ENCODE peak calls at places on chromosomes 12 and 14, in six cellular contexts. S is CD8-positive, alpha-beta T cell; U is GM23248; V is iPS DF 6.9; X is adrenal gland; W is psoas muscle. J is an unnamed sample. For H3K4me1, the result is how much of the 10 kb centered on the place peaks cover.

GRCh38 chr12:80580254-80580653 is 127.2 kb upstream of the MYF6 start:
- DNase-seq in S (no peak), U (peak), V (no peak), X (no peak), W (no peak), J (no peak)

GRCh38 chr12:132171968-132172521 is 27.8 kb downstream of the NOC4L start:
- DNase-seq in S (no peak), U (no peak), V (no peak), X (no peak), W (peak), J (no peak)

GRCh38 chr14:91482278-91483023 is 27.7 kb downstream of the PPP4R3A start:
- DNase-seq in S (no peak), U (peak), V (no peak), X (no peak), W (no peak), J (no peak)

GRCh38 chr12:46603776-46604456 is 221.9 kb downstream of the SLC38A4 start:
- DNase-seq in S (no peak), U (no peak), V (no peak), X (no peak), W (no peak), J (no peak)

GRCh38 chr12:53757095-53757770 is 5.5 kb upstream of the CISTR start:
- DNase-seq in S (peak), U (peak), V (peak), X (peak), W (peak), J (peak)

GRCh38 chr14:73713804-73714655 is at the start of gene PNMA1:
- DNase-seq in S (peak), U (peak), V (no peak), X (peak), W (peak), J (peak)

GRCh38 chr12:117441751-117442150 is 80.3 kb upstream of the NOS1 start:
- DNase-seq in S (no peak), U (peak), V (no peak), X (peak), W (peak), J (no peak)

GRCh38 chr12:5081016-5081415 is 37.3 kb downstream of the KCNA5 start:
- DNase-seq in S (no peak), U (no peak), V (no peak), X (no peak), W (peak), J (no peak)

GRCh38 chr14:66680216-66680615 is 172.3 kb downstream of the GPHN start:
- DNase-seq in S (no peak), U (no peak), V (no peak), X (no peak), W (no peak), J (no peak)

GRCh38 chr14:50943261-50943942 is 881 bp downstream of the PYGL start:
- DNase-seq in S (no peak), U (peak), V (no peak), X (peak), W (peak), J (peak)

GRCh38 chr14:94880805-94881204 is 110.9 kb upstream of the GSC start:
- DNase-seq in S (no peak), U (no peak), V (no peak), X (no peak), W (no peak), J (no peak)

GRCh38 chr12:22971771-22972191 is 346.8 kb downstream of the ETNK1 start:
- DNase-seq in S (no peak), U (peak), V (no peak), X (no peak), W (no peak), J (no peak)

GRCh38 chr14:35704793-35705493 is 104.2 kb downstream of the RALGAPA1 start:
- DNase-seq in S (no peak), U (no peak), V (no peak), X (no peak), W (no peak), J (no peak)

GRCh38 chr12:70646850-70647249 is 9.6 kb upstream of the PTPRB start:
- DNase-seq in S (no peak), U (peak), V (no peak), X (no peak), W (no peak), J (no peak)

GRCh38 chr14:71586131-71586893 is 345.9 kb upstream of the RGS6 start:
- DNase-seq in S (no peak), U (peak), V (no peak), X (peak), W (no peak), J (no peak)

GRCh38 chr12:107513636-107514400 is 171.8 kb upstream of the PWP1 start:
- DNase-seq in S (no peak), U (no peak), V (no peak), X (no peak), W (no peak), J (no peak)

GRCh38 chr12:110739488-110739887 is 3.2 kb downstream of the PPP1CC start:
- DNase-seq in S (no peak), U (no peak), V (no peak), X (no peak), W (no peak), J (no peak)
- H3K4me1 ChIP-seq in S (under half), U (half or more), V (under half), X (under half), W (half or more), J (under half)

GRCh38 chr12:56158029-56158925 is at the start of gene MYL6:
- DNase-seq in S (peak), U (peak), V (peak), X (peak), W (peak), J (peak)
- H3K4me1 ChIP-seq in S (under half), U (under half), V (under half), X (under half), W (under half), J (under half)

DNA sequence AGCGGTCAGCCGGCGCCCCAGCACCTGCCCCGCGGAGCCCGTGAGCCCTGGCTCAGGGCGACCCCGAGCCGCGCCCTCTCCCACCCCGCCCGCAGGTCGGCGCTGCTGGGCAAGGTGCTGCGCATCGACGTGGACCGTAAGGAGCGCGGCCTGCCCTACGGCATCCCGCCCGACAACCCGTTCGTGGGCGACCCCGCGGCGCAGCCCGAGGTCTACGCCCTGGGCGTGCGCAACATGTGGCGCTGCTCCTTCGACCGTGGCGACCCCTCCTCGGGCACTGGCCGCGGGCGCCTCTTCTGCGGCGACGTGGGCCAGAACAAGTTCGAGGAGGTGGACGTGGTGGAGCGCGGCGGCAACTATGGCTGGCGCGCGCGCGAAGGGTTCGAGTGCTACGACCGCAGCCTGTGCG is 14.4 kb downstream of the HHIPL1 start:
- DNase-seq in S (no peak), U (peak), V (no peak), X (no peak), W (no peak), J (no peak)
- H3K4me1 ChIP-seq in S (under half), U (under half), V (under half), X (under half), W (under half), J (under half)

GRCh38 chr12:123109319-123109772 is 41.5 kb downstream of the PITPNM2 start:
- DNase-seq in S (no peak), U (no peak), V (no peak), X (peak), W (peak), J (no peak)
- H3K4me1 ChIP-seq in S (under half), U (under half), V (under half), X (under half), W (under half), J (under half)

GRCh38 chr14:48417715-48418500 is 742.5 kb upstream of the MDGA2 start:
- DNase-seq in S (no peak), U (no peak), V (no peak), X (no peak), W (no peak), J (no peak)
- H3K4me1 ChIP-seq in S (under half), U (under half), V (under half), X (under half), W (under half), J (under half)

GRCh38 chr12:15122349-15122748 is 98.9 kb downstream of the RERG start:
- DNase-seq in S (no peak), U (no peak), V (no peak), X (peak), W (no peak), J (no peak)
- H3K4me1 ChIP-seq in S (under half), U (under half), V (under half), X (under half), W (under half), J (under half)

GRCh38 chr14:31785574-31785973 is 224.4 kb downstream of the NUBPL start:
- DNase-seq in S (no peak), U (no peak), V (no peak), X (no peak), W (no peak), J (no peak)

GRCh38 chr14:31777312-31777711 is 216.1 kb downstream of the NUBPL start:
- DNase-seq in S (no peak), U (no peak), V (no peak), X (no peak), W (no peak), J (no peak)

GRCh38 chr14:31787377-31787776 is 226.2 kb downstream of the NUBPL start:
- DNase-seq in S (no peak), U (peak), V (no peak), X (no peak), W (no peak), J (no peak)

DNA sequence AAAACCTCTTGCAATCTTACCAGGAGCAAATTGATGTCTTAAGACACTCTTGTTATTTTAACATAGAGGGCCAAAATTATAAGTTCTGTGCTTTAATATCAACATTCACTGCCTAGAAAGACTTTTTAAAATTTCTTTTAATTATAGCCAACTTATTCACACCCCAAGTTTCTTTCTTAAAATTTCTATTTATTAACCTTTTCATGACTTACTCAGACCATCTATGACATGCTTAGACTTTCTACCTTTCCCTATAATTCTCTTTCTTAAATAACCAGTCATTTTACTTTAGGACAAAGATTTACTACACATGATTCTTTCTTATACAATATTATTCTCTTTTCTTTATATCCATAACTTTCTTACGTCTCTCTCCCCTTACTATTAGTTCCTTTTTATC is 220.4 kb downstream of the NUBPL start:
- DNase-seq in S (no peak), U (no peak), V (no peak), X (no peak), W (no peak), J (no peak)
- H3K4me1 ChIP-seq in S (under half), U (under half), V (under half), X (under half), W (under half), J (under half)

GRCh38 chr12:14959126-14959440 is 2.3 kb downstream of the ARHGDIB start:
- DNase-seq in S (no peak), U (no peak), V (no peak), X (no peak), W (no peak), J (no peak)
- H3K4me1 ChIP-seq in S (under half), U (under half), V (under half), X (under half), W (under half), J (under half)

DNA sequence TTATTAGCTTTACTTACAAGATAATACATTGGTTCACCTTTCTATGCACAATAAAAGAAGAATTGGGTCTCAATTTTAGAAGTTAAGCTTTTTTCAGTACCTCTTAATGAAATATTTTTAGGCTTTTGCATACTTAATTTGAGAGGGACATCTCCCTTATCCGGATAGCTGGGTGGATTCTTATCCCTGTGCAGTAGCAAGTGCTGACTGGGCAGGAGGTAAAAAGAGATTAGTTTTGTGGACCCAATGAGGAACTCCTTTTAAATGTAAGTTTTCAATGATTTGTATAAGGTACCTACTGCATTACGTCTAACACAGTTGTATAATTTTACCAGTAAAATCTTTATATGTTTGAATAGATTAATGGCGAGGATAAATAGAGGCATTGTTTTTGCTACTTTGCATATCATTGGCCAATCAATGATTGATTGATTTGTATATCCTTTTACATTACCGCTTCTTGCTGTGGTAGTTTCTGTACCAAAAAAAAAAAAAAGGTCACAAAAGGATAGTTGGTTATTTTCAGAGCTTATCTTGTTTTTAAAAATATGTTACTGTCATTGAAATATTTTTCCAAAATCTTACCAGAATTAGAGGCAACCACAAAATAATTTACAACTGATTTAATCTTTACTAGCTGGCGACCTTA is 2.2 kb downstream of the CPSF6 start:
- DNase-seq in S (no peak), U (peak), V (no peak), X (no peak), W (no peak), J (no peak)
- H3K4me1 ChIP-seq in S (half or more), U (under half), V (under half), X (under half), W (under half), J (under half)

GRCh38 chr12:11660624-11661023 is 11.2 kb downstream of the ETV6 start:
- DNase-seq in S (no peak), U (no peak), V (no peak), X (no peak), W (no peak), J (no peak)

GRCh38 chr12:11661491-11662085 is 12.1 kb downstream of the ETV6 start:
- DNase-seq in S (no peak), U (no peak), V (no peak), X (no peak), W (no peak), J (no peak)

GRCh38 chr12:11663128-11663527 is 13.7 kb downstream of the ETV6 start:
- DNase-seq in S (no peak), U (no peak), V (no peak), X (no peak), W (no peak), J (no peak)

GRCh38 chr12:11664101-11664500 is 14.6 kb downstream of the ETV6 start:
- DNase-seq in S (no peak), U (no peak), V (no peak), X (no peak), W (no peak), J (no peak)

GRCh38 chr12:11662369-11662768 is 12.9 kb downstream of the ETV6 start:
- DNase-seq in S (no peak), U (no peak), V (no peak), X (no peak), W (no peak), J (no peak)
- H3K4me1 ChIP-seq in S (under half), U (under half), V (under half), X (under half), W (half or more), J (under half)